ENCODE peak calls at places on chromosomes 16 and 17, in six cellular contexts. M is SK-N-SH, H is tibial nerve, P is stomach, B is heart left ventricle, I is HepG2. X is an unnamed sample. For H3K36me3, the result is how much of the 10 kb centered on the place peaks cover.

GRCh38 chr17:41413982-41414381 is 10.4 kb downstream of the KRT37 start:
- DNase-seq in M (no peak), H (no peak), P (no peak), B (no peak), I (peak), X (no peak)

GRCh38 chr16:30041841-30042240 is 10.8 kb upstream of the TLCD3B start:
- DNase-seq in M (no peak), H (no peak), P (no peak), B (no peak), I (no peak), X (no peak)

GRCh38 chr17:74198694-74199093 is 4.8 kb upstream of the RPL38 start:
- DNase-seq in M (no peak), H (no peak), P (no peak), B (no peak), I (no peak), X (no peak)

GRCh38 chr16:58509256-58510096 is 5.8 kb upstream of the SETD6 start:
- DNase-seq in M (no peak), H (no peak), P (peak), B (no peak), I (no peak), X (no peak)

GRCh38 chr16:47285001-47285400 is 141.3 kb upstream of the NETO2 start:
- DNase-seq in M (no peak), H (no peak), P (no peak), B (no peak), I (no peak), X (no peak)

GRCh38 chr16:77732241-77732946 is 10.1 kb downstream of the NUDT7 start:
- DNase-seq in M (no peak), H (no peak), P (no peak), B (no peak), I (peak), X (no peak)

GRCh38 chr17:10612957-10613744 is 44.0 kb downstream of the MYH3 start:
- DNase-seq in M (no peak), H (no peak), P (no peak), B (no peak), I (no peak), X (no peak)

GRCh38 chr16:47574091-47575054 is 113.2 kb downstream of the PHKB start:
- DNase-seq in M (no peak), H (no peak), P (no peak), B (no peak), I (no peak), X (peak)

GRCh38 chr17:55609737-55610201 is 98.5 kb upstream of the SMIM36 start:
- DNase-seq in M (no peak), H (peak), P (peak), B (no peak), I (no peak), X (no peak)

GRCh38 chr17:40317345-40317873 is 8.4 kb downstream of the RARA start:
- DNase-seq in M (peak), H (no peak), P (peak), B (peak), I (peak), X (no peak)

GRCh38 chr16:20147091-20147490 is 73.4 kb upstream of the GPR139 start:
- DNase-seq in M (peak), H (no peak), P (no peak), B (no peak), I (no peak), X (no peak)

GRCh38 chr17:47615766-47616424 is 33.8 kb upstream of the KPNB1 start:
- DNase-seq in M (peak), H (no peak), P (no peak), B (no peak), I (peak), X (no peak)

GRCh38 chr17:10126554-10127493 is 71.6 kb downstream of the GAS7 start:
- DNase-seq in M (peak), H (peak), P (no peak), B (no peak), I (no peak), X (no peak)

GRCh38 chr17:82734987-82735866 is at the start of gene FN3K:
- DNase-seq in M (peak), H (peak), P (peak), B (peak), I (peak), X (no peak)

GRCh38 chr16:23145186-23145585 is 4.1 kb downstream of the USP31 start:
- DNase-seq in M (no peak), H (no peak), P (no peak), B (no peak), I (no peak), X (peak)

GRCh38 chr16:83214671-83215070 is 587.9 kb downstream of the CDH13 start:
- DNase-seq in M (no peak), H (no peak), P (no peak), B (no peak), I (no peak), X (no peak)

GRCh38 chr16:89955001-89955685 is 6.6 kb downstream of the DEF8 start:
- DNase-seq in M (no peak), H (no peak), P (no peak), B (no peak), I (no peak), X (no peak)

GRCh38 chr17:45857977-45858708 is 13.5 kb downstream of the SPPL2C start:
- DNase-seq in M (no peak), H (no peak), P (no peak), B (no peak), I (peak), X (peak)

GRCh38 chr16:316741-317464 is 33.9 kb downstream of the PDIA2 start:
- DNase-seq in M (no peak), H (no peak), P (no peak), B (no peak), I (no peak), X (no peak)

GRCh38 chr17:16040710-16041251 is 41.2 kb downstream of the TTC19 start:
- DNase-seq in M (no peak), H (no peak), P (peak), B (no peak), I (peak), X (no peak)

GRCh38 chr16:73131153-73131862 is 83.4 kb upstream of the ZFHX3 start:
- DNase-seq in M (no peak), H (no peak), P (no peak), B (no peak), I (no peak), X (no peak)

GRCh38 chr17:18963126-18964017 is 11.4 kb downstream of the SLC5A10 start:
- DNase-seq in M (no peak), H (no peak), P (no peak), B (no peak), I (no peak), X (no peak)

GRCh38 chr16:72995151-72995881 is 52.6 kb downstream of the ZFHX3 start:
- DNase-seq in M (peak), H (no peak), P (no peak), B (no peak), I (no peak), X (no peak)

GRCh38 chr16:66175580-66175979 is 190.9 kb upstream of the CDH5 start:
- DNase-seq in M (no peak), H (no peak), P (no peak), B (no peak), I (no peak), X (no peak)

GRCh38 chr16:56625943-56626654 is 518 bp downstream of the MT1E start:
- DNase-seq in M (no peak), H (no peak), P (no peak), B (peak), I (no peak), X (no peak)

GRCh38 chr16:49282690-49283375 is 1.2 kb upstream of the CBLN1 start:
- DNase-seq in M (peak), H (no peak), P (no peak), B (no peak), I (peak), X (no peak)

GRCh38 chr17:37535906-37536305 is 46.2 kb downstream of the DUSP14 start:
- DNase-seq in M (no peak), H (no peak), P (no peak), B (no peak), I (no peak), X (no peak)

GRCh38 chr16:46833465-46833810 is 2.5 kb upstream of the C16orf87 start:
- DNase-seq in M (no peak), H (no peak), P (no peak), B (no peak), I (no peak), X (no peak)

DNA sequence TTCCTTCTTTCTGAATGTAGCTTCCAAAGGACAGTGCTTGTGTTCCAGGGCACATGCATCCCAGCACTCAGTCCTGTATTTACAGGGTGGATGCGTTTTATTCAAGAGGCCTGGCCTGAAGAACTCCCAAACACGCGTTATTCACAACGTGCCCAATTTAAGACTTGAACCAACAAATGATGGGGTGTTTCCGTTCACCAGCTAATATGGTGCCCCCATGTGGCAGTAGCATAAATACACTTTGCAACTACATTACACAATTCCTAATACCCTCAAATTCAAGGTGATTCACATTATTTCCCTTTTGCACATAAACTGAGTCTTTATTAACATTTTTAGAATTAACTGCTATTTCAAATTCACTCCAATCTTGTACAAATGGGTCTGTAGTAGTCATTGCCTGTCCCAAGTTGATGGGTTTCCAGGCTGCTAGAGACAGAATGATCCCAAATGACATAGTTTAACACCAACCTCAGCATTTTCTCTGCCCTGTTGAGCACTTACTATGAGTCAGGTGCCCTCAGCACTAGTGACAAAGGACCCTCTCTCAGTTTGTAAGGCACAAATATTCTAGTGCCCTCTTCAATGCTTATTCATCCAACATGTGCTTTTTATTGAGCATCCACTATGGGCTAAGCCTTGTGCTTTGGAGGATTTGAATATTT is 26.9 kb downstream of the HSD17B2 start:
- DNase-seq in M (peak), H (no peak), P (no peak), B (no peak), I (no peak), X (no peak)
- TF ChIP-seq CTCF in M (peak), H (no peak), P (no peak), B (peak), I (peak), X (peak)

GRCh38 chr16:21952040-21952792 is 945 bp upstream of the UQCRC2 start:
- DNase-seq in M (peak), H (no peak), P (peak), B (peak), I (peak), X (peak)

GRCh38 chr16:21950782-21951521 is 2.2 kb upstream of the UQCRC2 start:
- DNase-seq in M (peak), H (no peak), P (no peak), B (no peak), I (peak), X (no peak)

GRCh38 chr16:21952793-21953540 is at the start of gene UQCRC2:
- DNase-seq in M (peak), H (peak), P (peak), B (peak), I (peak), X (peak)

GRCh38 chr16:21946889-21947635 is 6.1 kb upstream of the UQCRC2 start:
- DNase-seq in M (no peak), H (no peak), P (no peak), B (no peak), I (no peak), X (no peak)

GRCh38 chr16:21949713-21950260 is 3.4 kb upstream of the UQCRC2 start:
- DNase-seq in M (no peak), H (no peak), P (no peak), B (no peak), I (no peak), X (no peak)
- H3K36me3 ChIP-seq in M (under half), H (under half), P (under half), B (under half), I (under half), X (under half)

DNA sequence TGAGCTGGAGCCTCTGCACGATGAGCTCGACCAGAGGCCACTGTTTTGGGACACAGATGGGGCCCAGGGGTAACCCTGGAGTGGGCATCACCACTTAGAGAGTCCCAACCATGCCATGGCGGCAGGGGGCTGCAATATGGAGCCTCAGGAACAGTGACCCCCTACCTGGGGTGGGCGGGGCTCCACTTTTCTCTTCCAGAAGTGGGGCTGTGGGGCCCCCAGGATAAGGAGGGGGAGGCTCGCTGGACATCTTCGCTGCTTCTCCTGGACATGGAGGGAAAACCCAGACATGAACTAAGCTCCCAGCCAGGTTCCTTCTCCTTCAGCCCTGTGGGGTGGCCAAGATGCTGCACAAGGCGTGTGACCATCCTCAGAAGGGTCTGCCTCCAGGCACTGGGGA is 24.7 kb downstream of the CDIP1 start:
- DNase-seq in M (no peak), H (no peak), P (no peak), B (no peak), I (no peak), X (no peak)
- TF ChIP-seq CTCF in M (no peak), H (no peak), P (no peak), B (no peak), I (no peak), X (no peak)

DNA sequence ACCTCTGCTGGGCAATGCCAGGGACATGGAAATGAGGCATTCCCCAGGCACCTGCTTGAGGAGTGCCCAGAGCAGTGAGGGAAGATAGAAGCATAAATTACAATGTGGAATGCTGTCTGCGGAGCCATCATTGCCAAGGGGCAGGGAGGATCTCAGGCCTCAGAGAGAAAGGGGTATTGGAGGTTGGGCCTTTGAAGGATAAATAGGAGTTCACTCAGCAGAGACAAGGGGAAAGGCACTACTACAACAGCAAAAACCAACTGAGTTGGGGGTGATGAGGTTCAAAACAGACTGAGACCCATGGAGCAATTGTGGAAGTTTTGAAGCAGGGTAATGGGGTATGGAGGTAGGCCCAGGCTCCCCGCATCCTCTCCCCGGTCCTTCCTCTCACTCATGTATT is 32.8 kb downstream of the SREBF1 start:
- DNase-seq in M (no peak), H (no peak), P (no peak), B (no peak), I (no peak), X (no peak)
- H3K36me3 ChIP-seq in M (under half), H (under half), P (half or more), B (under half), I (under half), X (under half)